ENCODE peak calls at places on chromosomes 16 and 17, in four cellular contexts. O is breast epithelium; J is pancreas; B is CD8-positive, alpha-beta T cell. T is an unnamed sample.

GRCh38 chr17:57256708-57257112 is 387 bp downstream of the MSI2 start:
- DNase-seq in O (no peak), J (peak), B (peak), T (no peak)

GRCh38 chr16:3965781-3966582 is 85.5 kb upstream of the CREBBP start:
- DNase-seq in O (no peak), J (no peak), B (no peak), T (no peak)

GRCh38 chr17:66465701-66466100 is 163.3 kb downstream of the PRKCA start:
- DNase-seq in O (no peak), J (no peak), B (no peak), T (no peak)

GRCh38 chr16:65180986-65181710 is 59.3 kb upstream of the CDH11 start:
- DNase-seq in O (no peak), J (no peak), B (no peak), T (no peak)

GRCh38 chr17:74859439-74860228 is at the start of gene GRIN2C:
- DNase-seq in O (no peak), J (no peak), B (no peak), T (no peak)

GRCh38 chr16:5056347-5056746 is 9.4 kb downstream of the C16orf89 start:
- DNase-seq in O (no peak), J (no peak), B (peak), T (no peak)

GRCh38 chr17:49825645-49826044 is 22.2 kb downstream of the TAC4 start:
- DNase-seq in O (no peak), J (no peak), B (no peak), T (no peak)

GRCh38 chr17:13756763-13757162 is 155.0 kb upstream of the HS3ST3A1 start:
- DNase-seq in O (no peak), J (no peak), B (no peak), T (no peak)

GRCh38 chr16:28063047-28063521 is 430 bp downstream of the GSG1L start:
- DNase-seq in O (no peak), J (no peak), B (no peak), T (no peak)

GRCh38 chr17:17036520-17036998 is 5.7 kb upstream of the MPRIP start:
- DNase-seq in O (no peak), J (no peak), B (no peak), T (peak)

GRCh38 chr17:61285483-61286320 is 113.9 kb upstream of the TBX2 start:
- DNase-seq in O (no peak), J (no peak), B (no peak), T (no peak)

GRCh38 chr16:3454093-3454492 is 10.6 kb downstream of the NAA60 start:
- DNase-seq in O (no peak), J (no peak), B (no peak), T (no peak)

GRCh38 chr16:19137201-19137601 is 23.4 kb downstream of the ITPRIPL2 start:
- DNase-seq in O (peak), J (no peak), B (no peak), T (no peak)

GRCh38 chr17:82930924-82931695 is 91.3 kb upstream of the ZNF750 start:
- DNase-seq in O (no peak), J (peak), B (no peak), T (no peak)

GRCh38 chr17:45783593-45784292 is 377 bp upstream of the CRHR1 start:
- DNase-seq in O (no peak), J (no peak), B (no peak), T (no peak)

GRCh38 chr17:8468988-8469387 is 33.3 kb downstream of the NDEL1 start:
- DNase-seq in O (no peak), J (no peak), B (no peak), T (no peak)
- H3K27ac ChIP-seq in O (no peak), J (no peak), B (no peak), T (no peak)

DNA sequence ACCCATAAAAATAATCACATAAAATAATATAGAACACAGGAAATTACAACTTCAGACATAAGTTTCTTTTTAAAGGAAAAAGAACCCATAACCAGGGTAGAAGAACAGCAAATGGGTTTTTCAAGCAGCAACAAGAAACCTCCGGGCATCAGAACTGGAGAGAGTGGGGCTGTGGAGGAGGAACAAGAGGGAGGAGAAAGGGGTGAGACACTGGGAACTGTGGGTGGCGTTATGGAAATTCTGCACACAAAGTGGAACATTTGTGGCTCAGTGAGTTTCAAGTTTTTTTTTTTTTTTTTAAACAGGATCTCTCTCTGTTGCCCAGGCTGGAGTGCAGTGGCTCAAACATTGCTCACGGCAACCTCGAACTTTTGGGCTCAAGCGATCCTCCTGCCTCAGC is 22.6 kb downstream of the EMP2 start:
- DNase-seq in O (no peak), J (no peak), B (no peak), T (no peak)
- H3K27ac ChIP-seq in O (peak), J (no peak), B (no peak), T (no peak)

DNA sequence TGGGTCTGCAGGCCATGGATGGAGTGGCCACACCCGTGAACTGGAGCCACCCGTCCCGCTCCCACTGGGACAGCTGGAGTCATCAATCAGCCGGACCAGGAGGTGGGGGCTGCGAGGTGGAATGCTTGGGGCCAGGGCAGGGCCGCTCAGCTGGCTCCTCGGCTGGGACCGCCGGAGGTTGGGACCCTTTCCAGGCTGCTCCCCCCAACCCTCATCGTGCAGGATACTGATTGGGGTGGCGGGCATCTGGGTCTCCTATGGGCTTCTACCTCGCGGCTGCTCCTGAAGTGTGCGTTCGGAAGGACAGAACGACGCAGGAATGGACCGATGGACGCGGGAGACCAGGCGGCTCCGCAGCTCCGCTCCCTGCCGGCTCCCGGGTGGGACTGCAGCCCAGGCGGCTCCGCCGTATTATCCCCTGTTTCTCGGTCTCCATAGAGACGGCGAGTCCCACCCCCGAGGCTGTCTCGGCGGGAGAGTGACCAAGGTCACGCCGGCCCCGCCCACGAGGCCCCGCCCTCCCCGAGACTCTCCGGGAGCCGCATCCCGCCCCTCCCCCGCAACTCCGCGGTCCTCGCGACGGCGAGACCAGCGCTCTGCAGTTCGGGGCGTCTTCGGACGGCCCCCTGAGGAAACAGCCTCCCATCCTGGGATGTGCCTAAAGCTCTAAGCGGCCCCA is at the start of gene TPPP3:
- DNase-seq in O (peak), J (peak), B (peak), T (peak)
- H3K27ac ChIP-seq in O (peak), J (peak), B (no peak), T (peak)

GRCh38 chr17:7063518-7064094 is 16.4 kb downstream of the CLEC10A start:
- DNase-seq in O (no peak), J (no peak), B (no peak), T (no peak)
- H3K27ac ChIP-seq in O (no peak), J (no peak), B (no peak), T (no peak)

DNA sequence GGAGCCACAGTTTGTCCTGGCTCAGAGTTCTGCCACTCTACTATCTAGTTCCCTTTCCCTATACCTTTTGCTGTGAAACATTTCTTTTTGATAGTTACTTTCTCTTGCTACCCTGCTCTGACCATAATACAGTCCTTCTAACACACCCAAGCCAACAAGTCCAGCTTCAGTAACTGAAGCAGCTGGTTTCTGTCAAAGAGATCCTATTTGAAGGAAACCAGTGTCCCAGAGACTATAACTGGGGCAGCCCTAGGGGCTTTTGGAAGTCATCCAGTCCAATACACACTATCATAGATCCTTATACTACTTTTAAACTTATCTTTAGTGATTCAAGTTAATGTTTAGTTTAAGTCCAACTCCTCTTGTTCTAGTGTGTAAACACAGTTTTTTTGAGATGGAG is 17.3 kb upstream of the DHRS13 start:
- DNase-seq in O (no peak), J (no peak), B (no peak), T (no peak)
- H3K27ac ChIP-seq in O (no peak), J (no peak), B (no peak), T (no peak)

DNA sequence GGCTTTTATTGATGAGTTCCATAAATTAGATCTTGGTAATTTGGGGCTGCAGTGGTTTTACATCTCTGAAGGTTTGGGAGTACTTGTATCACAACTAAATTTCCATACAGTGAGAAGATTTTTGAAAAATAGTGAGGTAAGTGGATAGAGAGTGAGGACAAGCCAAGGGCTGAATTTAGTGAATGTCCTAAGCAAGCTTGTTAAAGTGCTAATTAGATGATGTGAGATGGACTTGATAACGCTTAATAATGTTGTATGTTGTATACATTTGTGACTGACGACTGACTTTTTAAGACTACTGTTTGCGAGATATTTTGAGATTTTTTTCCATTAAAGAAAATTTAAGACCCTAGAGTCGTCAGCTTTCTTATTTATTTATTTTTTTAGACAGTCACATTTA is 3.9 kb downstream of the NFATC3 start:
- DNase-seq in O (no peak), J (no peak), B (no peak), T (no peak)
- H3K27ac ChIP-seq in O (no peak), J (no peak), B (peak), T (no peak)

GRCh38 chr17:58969612-58970011 is 137.1 kb downstream of the TRIM37 start:
- DNase-seq in O (no peak), J (no peak), B (no peak), T (no peak)
- H3K27ac ChIP-seq in O (no peak), J (no peak), B (no peak), T (no peak)